ENCODE peak calls at places on chromosome 11, in ten cellular contexts. One of them, this sample, is unnamed.

GRCh38 chr11:130218501-130218900 is 58.9 kb downstream of the ST14 start:
- DNase-seq in HS-5: no peak
- DNase-seq in foreskin fibroblast: no peak
- DNase-seq in NCI-H774: no peak
- DNase-seq in activated effector memory CD4-positive, alpha-beta T cell treated with Interleukin-2 at 50 U/mL for 16 hours: no peak
- DNase-seq in neural crest cell: no peak
- DNase-seq in SK-MEL-5: no peak
- DNase-seq in activated naive CD8-positive, alpha-beta T cell treated with anti-CD3 and anti-CD28 coated beads, Interleukin-2, amount 10 ng/mL, durations not matched to agents 7 days and 5 days: no peak
- DNase-seq in stimulated activated naive CD4-positive, alpha-beta T cell: no peak
- DNase-seq in nephron progenitor cell: no peak
- DNase-seq in this sample: no peak

GRCh38 chr11:15968461-15969130 is 387.8 kb downstream of the SOX6 start:
- DNase-seq in activated effector memory CD4-positive, alpha-beta T cell treated with Interleukin-2 at 50 U/mL for 16 hours: no peak
- DNase-seq in stimulated activated naive CD4-positive, alpha-beta T cell: no peak
- DNase-seq in NCI-H774: no peak
- DNase-seq in nephron progenitor cell: no peak
- DNase-seq in neural crest cell: peak; percentile 5
- DNase-seq in activated naive CD8-positive, alpha-beta T cell treated with anti-CD3 and anti-CD28 coated beads, Interleukin-2, amount 10 ng/mL, durations not matched to agents 7 days and 5 days: no peak
- DNase-seq in HS-5: no peak
- DNase-seq in foreskin fibroblast: peak; percentile 13
- DNase-seq in SK-MEL-5: peak; percentile 90
- DNase-seq in this sample: no peak

GRCh38 chr11:1205987-1206331 is 16.9 kb upstream of the MUC5B start:
- DNase-seq in stimulated activated naive CD4-positive, alpha-beta T cell: no peak
- DNase-seq in activated naive CD8-positive, alpha-beta T cell treated with anti-CD3 and anti-CD28 coated beads, Interleukin-2, amount 10 ng/mL, durations not matched to agents 7 days and 5 days: peak; percentile 5
- DNase-seq in foreskin fibroblast: no peak
- DNase-seq in nephron progenitor cell: no peak
- DNase-seq in SK-MEL-5: no peak
- DNase-seq in activated effector memory CD4-positive, alpha-beta T cell treated with Interleukin-2 at 50 U/mL for 16 hours: no peak
- DNase-seq in neural crest cell: no peak
- DNase-seq in HS-5: no peak
- DNase-seq in NCI-H774: no peak
- DNase-seq in this sample: no peak

GRCh38 chr11:76543006-76543703 is 98.3 kb downstream of the EMSY start:
- DNase-seq in stimulated activated naive CD4-positive, alpha-beta T cell: no peak
- DNase-seq in SK-MEL-5: no peak
- DNase-seq in NCI-H774: no peak
- DNase-seq in activated naive CD8-positive, alpha-beta T cell treated with anti-CD3 and anti-CD28 coated beads, Interleukin-2, amount 10 ng/mL, durations not matched to agents 7 days and 5 days: no peak
- DNase-seq in neural crest cell: no peak
- DNase-seq in nephron progenitor cell: no peak
- DNase-seq in activated effector memory CD4-positive, alpha-beta T cell treated with Interleukin-2 at 50 U/mL for 16 hours: no peak
- DNase-seq in foreskin fibroblast: peak; percentile 33
- DNase-seq in HS-5: peak; percentile 11
- DNase-seq in this sample: no peak

GRCh38 chr11:10693509-10694071 is at the start of gene IRAG1:
- DNase-seq in neural crest cell: no peak
- DNase-seq in activated naive CD8-positive, alpha-beta T cell treated with anti-CD3 and anti-CD28 coated beads, Interleukin-2, amount 10 ng/mL, durations not matched to agents 7 days and 5 days: no peak
- DNase-seq in nephron progenitor cell: peak; percentile 38
- DNase-seq in stimulated activated naive CD4-positive, alpha-beta T cell: no peak
- DNase-seq in NCI-H774: no peak
- DNase-seq in foreskin fibroblast: peak; percentile 81
- DNase-seq in SK-MEL-5: no peak
- DNase-seq in HS-5: no peak
- DNase-seq in activated effector memory CD4-positive, alpha-beta T cell treated with Interleukin-2 at 50 U/mL for 16 hours: no peak
- DNase-seq in this sample: no peak

GRCh38 chr11:131423715-131424114 is 53.3 kb downstream of the NTM start:
- DNase-seq in NCI-H774: no peak
- DNase-seq in neural crest cell: no peak
- DNase-seq in foreskin fibroblast: no peak
- DNase-seq in stimulated activated naive CD4-positive, alpha-beta T cell: no peak
- DNase-seq in nephron progenitor cell: no peak
- DNase-seq in SK-MEL-5: no peak
- DNase-seq in activated naive CD8-positive, alpha-beta T cell treated with anti-CD3 and anti-CD28 coated beads, Interleukin-2, amount 10 ng/mL, durations not matched to agents 7 days and 5 days: no peak
- DNase-seq in HS-5: no peak
- DNase-seq in activated effector memory CD4-positive, alpha-beta T cell treated with Interleukin-2 at 50 U/mL for 16 hours: no peak
- DNase-seq in this sample: no peak

GRCh38 chr11:9315078-9315688 is 790 bp upstream of the TMEM41B start:
- DNase-seq in NCI-H774: no peak
- DNase-seq in foreskin fibroblast: no peak
- DNase-seq in stimulated activated naive CD4-positive, alpha-beta T cell: no peak
- DNase-seq in HS-5: no peak
- DNase-seq in nephron progenitor cell: no peak
- DNase-seq in activated effector memory CD4-positive, alpha-beta T cell treated with Interleukin-2 at 50 U/mL for 16 hours: no peak
- DNase-seq in neural crest cell: peak; percentile 7
- DNase-seq in SK-MEL-5: no peak
- DNase-seq in activated naive CD8-positive, alpha-beta T cell treated with anti-CD3 and anti-CD28 coated beads, Interleukin-2, amount 10 ng/mL, durations not matched to agents 7 days and 5 days: peak; percentile 29
- DNase-seq in this sample: no peak

GRCh38 chr11:134014502-134014901 is 54.4 kb upstream of the JAM3 start:
- DNase-seq in activated effector memory CD4-positive, alpha-beta T cell treated with Interleukin-2 at 50 U/mL for 16 hours: no peak
- DNase-seq in foreskin fibroblast: no peak
- DNase-seq in HS-5: no peak
- DNase-seq in SK-MEL-5: peak; percentile 41
- DNase-seq in activated naive CD8-positive, alpha-beta T cell treated with anti-CD3 and anti-CD28 coated beads, Interleukin-2, amount 10 ng/mL, durations not matched to agents 7 days and 5 days: no peak
- DNase-seq in neural crest cell: no peak
- DNase-seq in stimulated activated naive CD4-positive, alpha-beta T cell: no peak
- DNase-seq in nephron progenitor cell: no peak
- DNase-seq in NCI-H774: peak; percentile 82
- DNase-seq in this sample: no peak

GRCh38 chr11:61007971-61008896 is 36.8 kb downstream of the CD6 start:
- DNase-seq in stimulated activated naive CD4-positive, alpha-beta T cell: peak; percentile 55
- DNase-seq in NCI-H774: no peak
- DNase-seq in activated effector memory CD4-positive, alpha-beta T cell treated with Interleukin-2 at 50 U/mL for 16 hours: no peak
- DNase-seq in SK-MEL-5: no peak
- DNase-seq in activated naive CD8-positive, alpha-beta T cell treated with anti-CD3 and anti-CD28 coated beads, Interleukin-2, amount 10 ng/mL, durations not matched to agents 7 days and 5 days: no peak
- DNase-seq in HS-5: no peak
- DNase-seq in foreskin fibroblast: no peak
- DNase-seq in nephron progenitor cell: peak; percentile 73
- DNase-seq in neural crest cell: no peak
- DNase-seq in this sample: no peak

GRCh38 chr11:2766166-2766565 is 66.4 kb upstream of the KCNQ1OT1 start:
- DNase-seq in foreskin fibroblast: no peak
- DNase-seq in NCI-H774: no peak
- DNase-seq in activated effector memory CD4-positive, alpha-beta T cell treated with Interleukin-2 at 50 U/mL for 16 hours: no peak
- DNase-seq in stimulated activated naive CD4-positive, alpha-beta T cell: no peak
- DNase-seq in SK-MEL-5: no peak
- DNase-seq in activated naive CD8-positive, alpha-beta T cell treated with anti-CD3 and anti-CD28 coated beads, Interleukin-2, amount 10 ng/mL, durations not matched to agents 7 days and 5 days: no peak
- DNase-seq in nephron progenitor cell: no peak
- DNase-seq in neural crest cell: no peak
- DNase-seq in HS-5: no peak
- DNase-seq in this sample: no peak

GRCh38 chr11:116986521-116987105 is 111.6 kb downstream of the SIK3 start:
- DNase-seq in NCI-H774: no peak
- DNase-seq in nephron progenitor cell: no peak
- DNase-seq in stimulated activated naive CD4-positive, alpha-beta T cell: no peak
- DNase-seq in foreskin fibroblast: peak; percentile 91
- DNase-seq in neural crest cell: no peak
- DNase-seq in activated effector memory CD4-positive, alpha-beta T cell treated with Interleukin-2 at 50 U/mL for 16 hours: no peak
- DNase-seq in SK-MEL-5: no peak
- DNase-seq in activated naive CD8-positive, alpha-beta T cell treated with anti-CD3 and anti-CD28 coated beads, Interleukin-2, amount 10 ng/mL, durations not matched to agents 7 days and 5 days: no peak
- DNase-seq in HS-5: peak; percentile 77
- DNase-seq in this sample: peak; percentile 3

GRCh38 chr11:31720225-31720624 is 90.9 kb downstream of the PAX6 start:
- DNase-seq in activated naive CD8-positive, alpha-beta T cell treated with anti-CD3 and anti-CD28 coated beads, Interleukin-2, amount 10 ng/mL, durations not matched to agents 7 days and 5 days: no peak
- DNase-seq in SK-MEL-5: peak; percentile 85
- DNase-seq in neural crest cell: no peak
- DNase-seq in HS-5: no peak
- DNase-seq in foreskin fibroblast: no peak
- DNase-seq in NCI-H774: no peak
- DNase-seq in stimulated activated naive CD4-positive, alpha-beta T cell: no peak
- DNase-seq in nephron progenitor cell: no peak
- DNase-seq in activated effector memory CD4-positive, alpha-beta T cell treated with Interleukin-2 at 50 U/mL for 16 hours: no peak
- DNase-seq in this sample: no peak

GRCh38 chr11:93500759-93501158 is 42.4 kb downstream of the SMCO4 start:
- DNase-seq in nephron progenitor cell: no peak
- DNase-seq in stimulated activated naive CD4-positive, alpha-beta T cell: no peak
- DNase-seq in foreskin fibroblast: no peak
- DNase-seq in neural crest cell: no peak
- DNase-seq in activated naive CD8-positive, alpha-beta T cell treated with anti-CD3 and anti-CD28 coated beads, Interleukin-2, amount 10 ng/mL, durations not matched to agents 7 days and 5 days: no peak
- DNase-seq in activated effector memory CD4-positive, alpha-beta T cell treated with Interleukin-2 at 50 U/mL for 16 hours: no peak
- DNase-seq in SK-MEL-5: no peak
- DNase-seq in HS-5: no peak
- DNase-seq in NCI-H774: no peak
- DNase-seq in this sample: no peak

GRCh38 chr11:31757245-31757835 is 53.8 kb downstream of the PAX6 start:
- DNase-seq in stimulated activated naive CD4-positive, alpha-beta T cell: no peak
- DNase-seq in foreskin fibroblast: peak; percentile 2
- DNase-seq in nephron progenitor cell: no peak
- DNase-seq in HS-5: no peak
- DNase-seq in SK-MEL-5: no peak
- DNase-seq in NCI-H774: no peak
- DNase-seq in neural crest cell: no peak
- DNase-seq in activated naive CD8-positive, alpha-beta T cell treated with anti-CD3 and anti-CD28 coated beads, Interleukin-2, amount 10 ng/mL, durations not matched to agents 7 days and 5 days: no peak
- DNase-seq in activated effector memory CD4-positive, alpha-beta T cell treated with Interleukin-2 at 50 U/mL for 16 hours: no peak
- DNase-seq in this sample: no peak

GRCh38 chr11:64444838-64445441 is 86.0 kb downstream of the RPS6KA4 start:
- DNase-seq in neural crest cell: no peak
- DNase-seq in SK-MEL-5: peak; percentile 54
- DNase-seq in foreskin fibroblast: peak; percentile 35
- DNase-seq in NCI-H774: no peak
- DNase-seq in activated naive CD8-positive, alpha-beta T cell treated with anti-CD3 and anti-CD28 coated beads, Interleukin-2, amount 10 ng/mL, durations not matched to agents 7 days and 5 days: no peak
- DNase-seq in nephron progenitor cell: peak; percentile 22
- DNase-seq in activated effector memory CD4-positive, alpha-beta T cell treated with Interleukin-2 at 50 U/mL for 16 hours: no peak
- DNase-seq in HS-5: no peak
- DNase-seq in stimulated activated naive CD4-positive, alpha-beta T cell: no peak
- DNase-seq in this sample: no peak

GRCh38 chr11:129894281-129895125 is 875 bp downstream of the NFRKB start:
- DNase-seq in stimulated activated naive CD4-positive, alpha-beta T cell: no peak
- DNase-seq in activated naive CD8-positive, alpha-beta T cell treated with anti-CD3 and anti-CD28 coated beads, Interleukin-2, amount 10 ng/mL, durations not matched to agents 7 days and 5 days: no peak
- DNase-seq in SK-MEL-5: peak; percentile 4
- DNase-seq in foreskin fibroblast: peak; percentile 29
- DNase-seq in activated effector memory CD4-positive, alpha-beta T cell treated with Interleukin-2 at 50 U/mL for 16 hours: peak; percentile 2
- DNase-seq in HS-5: peak; percentile 4
- DNase-seq in NCI-H774: no peak
- DNase-seq in nephron progenitor cell: no peak
- DNase-seq in neural crest cell: no peak
- DNase-seq in this sample: peak; percentile 7

GRCh38 chr11:2377511-2378443 is 667 bp downstream of the CD81 start:
- DNase-seq in HS-5: no peak
- DNase-seq in foreskin fibroblast: peak; percentile 84
- DNase-seq in activated effector memory CD4-positive, alpha-beta T cell treated with Interleukin-2 at 50 U/mL for 16 hours: peak; percentile 33
- DNase-seq in stimulated activated naive CD4-positive, alpha-beta T cell: peak; percentile 63
- DNase-seq in nephron progenitor cell: peak; percentile 71
- DNase-seq in neural crest cell: no peak
- DNase-seq in NCI-H774: peak; percentile 5
- DNase-seq in SK-MEL-5: peak; percentile 42
- DNase-seq in activated naive CD8-positive, alpha-beta T cell treated with anti-CD3 and anti-CD28 coated beads, Interleukin-2, amount 10 ng/mL, durations not matched to agents 7 days and 5 days: peak; percentile 70
- DNase-seq in this sample: peak; percentile 42

GRCh38 chr11:103907548-103908455 is 128.6 kb upstream of the DDI1 start:
- DNase-seq in NCI-H774: no peak
- DNase-seq in HS-5: peak; percentile 18
- DNase-seq in nephron progenitor cell: no peak
- DNase-seq in neural crest cell: no peak
- DNase-seq in SK-MEL-5: no peak
- DNase-seq in foreskin fibroblast: peak; percentile 50
- DNase-seq in stimulated activated naive CD4-positive, alpha-beta T cell: no peak
- DNase-seq in activated naive CD8-positive, alpha-beta T cell treated with anti-CD3 and anti-CD28 coated beads, Interleukin-2, amount 10 ng/mL, durations not matched to agents 7 days and 5 days: no peak
- DNase-seq in activated effector memory CD4-positive, alpha-beta T cell treated with Interleukin-2 at 50 U/mL for 16 hours: no peak
- DNase-seq in this sample: no peak